ENCODE peak calls at places on chromosomes 6 and 20, in nine cellular contexts. G is lower lobe of right lung, Q is stomach, B is H9, O is spleen, T is right lobe of liver, U is MM.1S, A is body of pancreas, P is osteoblast. M is an unnamed sample.

GRCh38 chr6:151240861-151241642 is 1.3 kb downstream of the AKAP12 start:
- DNase-seq in G (no peak), Q (peak; percentile 36), B (peak; percentile 56), O (no peak), T (peak; percentile 43), U (no peak), A (peak; percentile 26), P (peak; percentile 86), M (peak; percentile 8)

GRCh38 chr20:20215976-20216727 is 151.8 kb upstream of the INSM1 start:
- DNase-seq in G (no peak), Q (no peak), B (no peak), O (no peak), T (no peak), U (no peak), A (peak; percentile 13), P (no peak), M (peak; percentile 7)

GRCh38 chr6:119347466-119348307 is 1.9 kb downstream of the MAN1A1 start:
- DNase-seq in G (peak; percentile 78), Q (peak; percentile 52), B (no peak), O (peak; percentile 91), T (peak; percentile 70), U (peak; percentile 80), A (peak; percentile 72), P (no peak), M (peak; percentile 77)

GRCh38 chr20:2738734-2739398 is 46.3 kb downstream of the EBF4 start:
- DNase-seq in G (no peak), Q (no peak), B (no peak), O (no peak), T (no peak), U (no peak), A (no peak), P (no peak), M (no peak)

GRCh38 chr6:30882764-30883475 is 1.4 kb upstream of the DDR1 start:
- DNase-seq in G (peak; percentile 83), Q (peak; percentile 88), B (peak; percentile 94), O (peak; percentile 83), T (no peak), U (no peak), A (peak; percentile 93), P (peak; percentile 81), M (peak; percentile 87)

GRCh38 chr6:114989279-114989964 is 646.6 kb upstream of the HS3ST5 start:
- DNase-seq in G (no peak), Q (no peak), B (no peak), O (no peak), T (no peak), U (no peak), A (no peak), P (no peak), M (no peak)

GRCh38 chr6:33613794-33614166 is 7.3 kb upstream of the ITPR3 start:
- DNase-seq in G (no peak), Q (peak; percentile 49), B (no peak), O (no peak), T (no peak), U (no peak), A (no peak), P (peak; percentile 99), M (no peak)

GRCh38 chr20:37941332-37941731 is 38.4 kb downstream of the VSTM2L start:
- DNase-seq in G (no peak), Q (peak; percentile 24), B (peak; percentile 71), O (no peak), T (no peak), U (no peak), A (no peak), P (peak; percentile 59), M (no peak)

GRCh38 chr6:119950681-119951080 is 601.1 kb upstream of the MAN1A1 start:
- DNase-seq in G (no peak), Q (no peak), B (no peak), O (no peak), T (no peak), U (no peak), A (no peak), P (no peak), M (no peak)

GRCh38 chr20:34705383-34706021 is 1.4 kb downstream of the TP53INP2 start:
- DNase-seq in G (no peak), Q (peak; percentile 59), B (peak; percentile 39), O (no peak), T (peak; percentile 51), U (no peak), A (peak; percentile 40), P (peak; percentile 93), M (peak; percentile 95)

GRCh38 chr6:87968435-87969278 is 79.0 kb upstream of the SPACA1 start:
- DNase-seq in G (peak; percentile 64), Q (peak; percentile 26), B (peak; percentile 39), O (peak; percentile 81), T (no peak), U (peak; percentile 35), A (no peak), P (no peak), M (peak; percentile 12)

GRCh38 chr20:59831024-59831900 is 102.2 kb downstream of the SYCP2 start:
- DNase-seq in G (peak; percentile 60), Q (peak; percentile 44), B (peak; percentile 33), O (peak; percentile 58), T (no peak), U (no peak), A (no peak), P (no peak), M (peak; percentile 78)

GRCh38 chr6:89353118-89353556 is 615 bp upstream of the UBE2J1 start:
- DNase-seq in G (no peak), Q (no peak), B (no peak), O (no peak), T (no peak), U (peak; percentile 40), A (no peak), P (no peak), M (no peak)

GRCh38 chr6:42339991-42340401 is 111.7 kb downstream of the TRERF1 start:
- DNase-seq in G (no peak), Q (no peak), B (no peak), O (no peak), T (no peak), U (no peak), A (no peak), P (no peak), M (no peak)

GRCh38 chr6:121158438-121158837 is 175.8 kb downstream of the TBC1D32 start:
- DNase-seq in G (no peak), Q (no peak), B (no peak), O (no peak), T (no peak), U (no peak), A (no peak), P (no peak), M (no peak)

GRCh38 chr20:57685134-57685851 is 24.5 kb downstream of the PMEPA1 start:
- DNase-seq in G (no peak), Q (no peak), B (no peak), O (no peak), T (no peak), U (no peak), A (no peak), P (no peak), M (no peak)

GRCh38 chr20:44910690-44911262 is 916 bp downstream of the PABPC1L start:
- DNase-seq in G (no peak), Q (no peak), B (peak; percentile 43), O (no peak), T (no peak), U (no peak), A (no peak), P (no peak), M (no peak)

GRCh38 chr20:32535953-32536823 is 48.9 kb downstream of the NOL4L start:
- DNase-seq in G (peak; percentile 61), Q (peak; percentile 72), B (peak; percentile 82), O (peak; percentile 94), T (peak; percentile 55), U (peak; percentile 83), A (peak; percentile 76), P (peak; percentile 89), M (peak; percentile 70)

GRCh38 chr6:93859964-93860363 is 440.6 kb upstream of the EPHA7 start:
- DNase-seq in G (no peak), Q (no peak), B (no peak), O (no peak), T (no peak), U (no peak), A (no peak), P (no peak), M (no peak)

GRCh38 chr6:166389119-166389518 is 6.4 kb upstream of the MPC1 start:
- DNase-seq in G (no peak), Q (no peak), B (no peak), O (no peak), T (no peak), U (no peak), A (no peak), P (no peak), M (peak; percentile 32)

GRCh38 chr20:56163806-56164205 is 84.7 kb upstream of the MC3R start:
- DNase-seq in G (no peak), Q (no peak), B (peak; percentile 35), O (no peak), T (no peak), U (no peak), A (no peak), P (no peak), M (no peak)
- H3K27me3 ChIP-seq in G (no peaks in the 10 kb centered on the region), Q (peaks cover 14% of the 10 kb centered on the region), B (no peaks in the 10 kb centered on the region), O (no peaks in the 10 kb centered on the region), T (no peaks in the 10 kb centered on the region), U (no peaks in the 10 kb centered on the region), A (no peaks in the 10 kb centered on the region), P (no peaks in the 10 kb centered on the region), M (no peaks in the 10 kb centered on the region)

DNA sequence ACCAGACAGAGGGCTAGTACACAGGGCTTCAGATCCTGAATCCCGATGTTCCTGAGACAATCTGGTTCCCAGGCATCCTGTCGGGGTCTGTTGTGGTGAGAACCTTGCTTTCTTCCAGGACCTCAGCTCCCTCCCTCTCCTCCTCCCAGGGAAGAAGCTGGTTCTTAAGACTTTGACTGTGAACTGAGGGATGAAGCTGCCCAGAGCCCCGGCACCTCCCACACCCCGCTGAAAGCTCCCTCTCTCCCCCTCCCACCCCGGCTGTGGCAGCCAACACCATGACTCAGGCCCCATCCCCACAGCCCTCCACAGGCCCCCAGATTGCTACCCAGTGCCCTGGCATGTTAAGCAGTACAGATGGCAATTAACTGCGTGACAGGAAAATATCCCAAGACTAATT is 238.1 kb downstream of the LRFN2 start:
- DNase-seq in G (no peak), Q (no peak), B (peak; percentile 27), O (no peak), T (no peak), U (no peak), A (no peak), P (peak; percentile 13), M (no peak)
- H3K27ac ChIP-seq in G (no peak overlapping the region), Q (no peak overlapping the region), B (no peak overlapping the region), O (no peak overlapping the region), T (no peak overlapping the region), U (no peak overlapping the region), A (no peak overlapping the region), P (no peak overlapping the region), M (no peak overlapping the region)

GRCh38 chr20:3798405-3798768 is 2.3 kb downstream of the CDC25B start:
- DNase-seq in G (peak; percentile 44), Q (no peak), B (no peak), O (peak; percentile 62), T (no peak), U (no peak), A (no peak), P (no peak), M (no peak)
- H3K4me1 ChIP-seq in G (peaks cover 78% of the 10 kb centered on the region), Q (peaks cover 62% of the 10 kb centered on the region), B (no peaks in the 10 kb centered on the region), O (peaks cover 90% of the 10 kb centered on the region), T (peaks cover 35% of the 10 kb centered on the region), U (peaks cover 32% of the 10 kb centered on the region), A (peaks cover 28% of the 10 kb centered on the region), P (peaks cover 27% of the 10 kb centered on the region), M (peaks cover 10% of the 10 kb centered on the region)

DNA sequence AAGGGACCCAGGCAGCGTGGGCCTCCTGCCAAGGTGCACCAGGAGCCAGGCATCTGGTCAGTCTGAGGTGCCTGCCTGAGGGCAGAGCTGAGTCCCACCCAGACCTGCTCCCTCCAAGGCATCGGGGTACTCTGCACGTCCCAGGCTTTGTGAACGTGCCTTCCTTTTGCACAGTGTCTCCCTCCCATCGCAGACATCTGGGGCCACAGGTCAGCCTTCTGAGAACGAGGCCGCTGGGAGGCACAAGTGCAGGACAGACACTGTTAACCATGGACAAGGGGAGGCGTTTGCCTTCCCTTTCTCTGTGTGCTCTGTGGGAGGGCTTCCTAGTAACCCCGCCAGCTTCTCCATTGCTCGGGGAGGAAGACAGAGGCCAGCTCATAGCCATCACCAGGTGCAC is 47.6 kb downstream of the TFAP2C start:
- DNase-seq in G (no peak), Q (no peak), B (no peak), O (no peak), T (no peak), U (no peak), A (no peak), P (no peak), M (no peak)
- H3K27me3 ChIP-seq in G (no peaks in the 10 kb centered on the region), Q (peaks cover 52% of the 10 kb centered on the region), B (no peaks in the 10 kb centered on the region), O (no peaks in the 10 kb centered on the region), T (no peaks in the 10 kb centered on the region), U (no peaks in the 10 kb centered on the region), A (no peaks in the 10 kb centered on the region), P (no peaks in the 10 kb centered on the region), M (no peaks in the 10 kb centered on the region)

M was measured in small intestine.